ENCODE peak calls at places on chromosomes 11 and 22, in seven cellular contexts. L, H, D, F, J, X and I are unnamed samples.

GRCh38 chr11:102398297-102398696 is 51.3 kb downstream of the BIRC2 start:
- DNase-seq in F (no peak), X (no peak), H (no peak), J (no peak), D (no peak), L (no peak), I (no peak)

GRCh38 chr11:124868322-124869274 is 3.4 kb downstream of the ROBO3 start:
- DNase-seq in D (no peak), X (no peak), J (no peak), H (no peak), F (no peak), L (no peak), I (no peak)

GRCh38 chr11:85438328-85438727 is 188.8 kb downstream of the DLG2 start:
- DNase-seq in F (no peak), L (no peak), J (no peak), X (no peak), D (no peak), H (no peak), I (no peak)

GRCh38 chr11:131592734-131593133 is 222.3 kb downstream of the NTM start:
- DNase-seq in F (no peak), X (no peak), H (no peak), D (no peak), L (no peak), J (no peak), I (no peak)

GRCh38 chr11:68890490-68891231 is 13.0 kb downstream of the MRPL21 start:
- DNase-seq in D (peak), L (peak), H (peak), F (peak), J (peak), X (peak), I (peak)

GRCh38 chr22:27170491-27170890 is 513.1 kb downstream of the MIAT start:
- DNase-seq in J (peak), D (peak), F (no peak), X (peak), L (no peak), H (peak), I (peak)

GRCh38 chr11:120172054-120172881 is 34.4 kb upstream of the TRIM29 start:
- DNase-seq in D (peak), J (peak), X (peak), L (peak), F (peak), H (peak), I (peak)

GRCh38 chr11:125588505-125588904 is 4.1 kb upstream of the STT3A start:
- DNase-seq in L (no peak), D (no peak), F (no peak), J (no peak), X (peak), H (no peak), I (no peak)

GRCh38 chr22:16774911-16775529 is 50.2 kb downstream of the XKR3 start:
- DNase-seq in L (no peak), F (no peak), D (no peak), X (no peak), J (no peak), H (no peak), I (no peak)

GRCh38 chr11:30312243-30312642 is 10.7 kb upstream of the ARL14EP start:
- DNase-seq in L (no peak), D (no peak), X (no peak), J (no peak), F (no peak), H (no peak), I (no peak)

GRCh38 chr11:68439355-68440065 is 21.0 kb upstream of the PPP6R3 start:
- DNase-seq in D (no peak), L (no peak), J (no peak), H (peak), F (no peak), X (no peak), I (no peak)

GRCh38 chr11:693887-694562 is 997 bp downstream of the DEAF1 start:
- DNase-seq in X (no peak), J (peak), D (no peak), L (no peak), H (no peak), F (peak), I (peak)

GRCh38 chr11:68340784-68341556 is 28.6 kb downstream of the LRP5 start:
- DNase-seq in X (no peak), H (no peak), D (no peak), J (no peak), L (no peak), F (no peak), I (no peak)

GRCh38 chr22:39396797-39397195 is 2.8 kb upstream of the TAB1 start:
- DNase-seq in L (no peak), J (no peak), D (no peak), H (no peak), X (no peak), F (no peak), I (no peak)

GRCh38 chr22:23893446-23893956 is 682 bp upstream of the MIF start:
- DNase-seq in L (no peak), X (no peak), D (no peak), F (no peak), J (no peak), H (no peak), I (no peak)

GRCh38 chr22:44139773-44140172 is 41.0 kb upstream of the PARVG start:
- DNase-seq in X (no peak), F (no peak), J (peak), D (no peak), H (no peak), L (peak), I (no peak)

GRCh38 chr11:119470316-119471266 is 47.6 kb upstream of the THY1 start:
- DNase-seq in F (no peak), L (no peak), D (no peak), J (no peak), X (peak), H (no peak), I (no peak)

GRCh38 chr11:724063-724732 is 18.2 kb downstream of the EPS8L2 start:
- DNase-seq in J (no peak), L (no peak), D (no peak), X (no peak), H (no peak), F (peak), I (no peak)

GRCh38 chr11:105297463-105297862 is 157.9 kb upstream of the CARD18 start:
- DNase-seq in X (peak), J (no peak), L (no peak), F (no peak), D (no peak), H (no peak), I (no peak)

GRCh38 chr11:121650520-121651266 is 197.9 kb upstream of the SORL1-AS1 start:
- DNase-seq in H (no peak), F (no peak), X (no peak), L (no peak), D (no peak), J (no peak), I (no peak)

GRCh38 chr11:85238907-85239306 is 388.2 kb downstream of the DLG2 start:
- DNase-seq in D (no peak), L (no peak), F (no peak), J (no peak), X (no peak), H (no peak), I (no peak)

GRCh38 chr11:65095974-65096806 is at the start of gene VPS51:
- DNase-seq in F (peak), H (peak), J (peak), L (peak), X (peak), D (peak), I (peak)

GRCh38 chr22:38824587-38824986 is 19.2 kb downstream of the NPTXR start:
- DNase-seq in F (peak), J (peak), X (peak), L (peak), H (peak), D (peak), I (no peak)

GRCh38 chr22:50522806-50523438 is 2.5 kb downstream of the SCO2 start:
- DNase-seq in X (no peak), F (peak), L (no peak), H (no peak), D (no peak), J (no peak), I (no peak)

GRCh38 chr11:131916633-131917032 is 546.2 kb downstream of the NTM start:
- DNase-seq in F (no peak), L (no peak), H (no peak), J (no peak), D (no peak), X (peak), I (no peak)

GRCh38 chr11:123065634-123066033 is 3.7 kb upstream of the HSPA8 start:
- DNase-seq in L (no peak), D (no peak), X (peak), J (no peak), H (no peak), F (no peak), I (no peak)

GRCh38 chr11:121741954-121742361 is 289.2 kb upstream of the SORL1-AS1 start:
- DNase-seq in H (peak), D (peak), L (no peak), J (peak), F (peak), X (peak), I (peak)

GRCh38 chr11:124172599-124172998 is 10.5 kb upstream of the OR10D3 start:
- DNase-seq in X (no peak), F (no peak), L (no peak), D (no peak), H (no peak), J (no peak), I (no peak)

GRCh38 chr22:50688448-50688847 is 15.8 kb downstream of the SHANK3 start:
- DNase-seq in J (no peak), F (no peak), X (no peak), H (no peak), D (no peak), L (peak), I (no peak)

GRCh38 chr22:31343235-31344191 is 2.6 kb downstream of the PATZ1 start:
- DNase-seq in X (peak), J (peak), F (peak), H (no peak), L (peak), D (peak), I (peak)

GRCh38 chr11:119737678-119738439 is 8.9 kb upstream of the NECTIN1 start:
- DNase-seq in H (no peak), F (no peak), D (no peak), L (no peak), J (no peak), X (no peak), I (no peak)

GRCh38 chr11:78244080-78244479 is 55.4 kb downstream of the USP35 start:
- DNase-seq in D (no peak), F (no peak), J (no peak), L (no peak), X (no peak), H (no peak), I (no peak)

DNA sequence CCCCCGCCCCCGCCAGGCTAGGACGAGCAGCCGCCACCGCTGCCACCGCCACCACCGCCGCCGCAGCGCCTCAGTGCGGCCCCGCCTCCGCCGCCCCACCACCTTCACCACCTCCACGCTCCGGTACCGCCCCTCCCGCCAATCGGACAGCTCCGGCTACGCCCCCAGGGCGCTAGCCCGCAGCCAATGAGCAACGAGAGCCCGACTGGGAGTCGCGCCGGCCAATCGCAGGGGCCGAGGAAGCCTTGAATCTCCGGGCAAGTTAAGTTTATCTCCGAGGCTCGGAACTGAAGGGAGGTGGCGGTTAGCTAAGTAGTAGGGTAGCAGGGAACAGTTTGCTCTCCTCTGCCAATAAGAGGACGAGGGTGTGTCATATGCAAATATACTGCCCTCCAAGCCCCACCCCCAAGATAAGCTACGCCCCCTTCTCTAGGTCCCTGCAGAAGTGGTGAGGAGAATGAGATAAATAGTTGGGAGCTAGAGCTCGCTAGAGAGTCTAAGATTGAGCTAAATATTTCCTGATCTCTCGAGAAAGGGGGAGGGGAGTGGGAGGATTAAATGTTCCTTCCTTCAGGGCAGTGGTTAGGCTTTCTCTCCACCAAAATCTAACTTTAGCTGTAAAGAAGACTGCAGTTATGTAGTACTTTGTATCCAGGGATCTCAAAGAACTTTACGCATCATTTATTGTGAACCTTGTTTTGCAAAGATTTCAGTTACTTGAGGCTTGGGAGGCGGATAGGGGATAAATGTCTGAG is at the start of gene SESN3:
- DNase-seq in H (peak), F (peak), X (peak), D (peak), L (peak), J (peak), I (peak)
- TF ChIP-seq POLR2A in H (peak), F (no peak), X (no peak), D (peak), L (peak), J (peak), I (peak)

DNA sequence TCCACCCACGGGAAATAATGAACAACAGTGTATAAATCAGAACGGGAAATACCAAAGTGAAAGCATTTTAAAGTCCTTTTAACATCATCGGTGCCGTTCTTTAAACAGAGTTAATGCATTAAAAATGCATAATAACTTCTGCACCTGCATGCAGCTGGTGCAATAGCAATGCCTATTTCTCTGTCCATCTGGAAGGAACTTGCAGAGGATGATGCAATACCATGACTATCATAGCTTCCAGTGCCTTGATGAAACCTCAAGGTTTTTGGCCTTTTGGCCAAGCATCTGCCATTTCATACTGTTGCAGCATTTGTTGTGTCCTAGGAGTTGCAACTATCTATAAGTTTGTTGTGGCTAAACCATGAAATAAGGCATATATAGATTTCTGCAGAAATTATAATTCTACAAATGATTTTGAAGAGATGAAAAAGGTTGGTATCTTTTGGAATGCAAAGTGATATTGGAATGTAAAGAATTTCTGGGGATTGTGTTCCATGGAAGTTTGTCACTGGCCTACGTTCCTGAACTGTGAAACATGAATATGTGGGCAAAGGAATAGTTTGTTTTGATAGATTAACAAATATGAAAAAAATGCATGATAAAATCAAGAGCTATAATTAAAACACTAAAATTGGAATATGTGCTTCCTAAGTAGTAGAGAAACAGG is 9.8 kb upstream of the EIF3F start:
- DNase-seq in J (no peak), F (no peak), X (peak), L (no peak), H (no peak), D (no peak), I (no peak)
- H3K27ac ChIP-seq in J (no peak), F (no peak), X (peak), L (no peak), H (no peak), D (no peak), I (no peak)

GRCh38 chr11:73359341-73359740 is 16.9 kb upstream of the RELT start:
- DNase-seq in L (no peak), D (no peak), H (no peak), J (peak), F (peak), X (peak), I (peak)

GRCh38 chr11:73359930-73360742 is 16.1 kb upstream of the RELT start:
- DNase-seq in D (no peak), F (no peak), L (no peak), X (peak), H (peak), J (peak), I (no peak)

GRCh38 chr11:73363147-73363546 is 13.1 kb upstream of the RELT start:
- DNase-seq in L (no peak), H (no peak), X (no peak), F (no peak), J (no peak), D (no peak), I (no peak)

GRCh38 chr11:73360743-73361369 is 15.3 kb upstream of the RELT start:
- DNase-seq in F (no peak), L (no peak), J (no peak), X (no peak), D (no peak), H (no peak), I (no peak)

DNA sequence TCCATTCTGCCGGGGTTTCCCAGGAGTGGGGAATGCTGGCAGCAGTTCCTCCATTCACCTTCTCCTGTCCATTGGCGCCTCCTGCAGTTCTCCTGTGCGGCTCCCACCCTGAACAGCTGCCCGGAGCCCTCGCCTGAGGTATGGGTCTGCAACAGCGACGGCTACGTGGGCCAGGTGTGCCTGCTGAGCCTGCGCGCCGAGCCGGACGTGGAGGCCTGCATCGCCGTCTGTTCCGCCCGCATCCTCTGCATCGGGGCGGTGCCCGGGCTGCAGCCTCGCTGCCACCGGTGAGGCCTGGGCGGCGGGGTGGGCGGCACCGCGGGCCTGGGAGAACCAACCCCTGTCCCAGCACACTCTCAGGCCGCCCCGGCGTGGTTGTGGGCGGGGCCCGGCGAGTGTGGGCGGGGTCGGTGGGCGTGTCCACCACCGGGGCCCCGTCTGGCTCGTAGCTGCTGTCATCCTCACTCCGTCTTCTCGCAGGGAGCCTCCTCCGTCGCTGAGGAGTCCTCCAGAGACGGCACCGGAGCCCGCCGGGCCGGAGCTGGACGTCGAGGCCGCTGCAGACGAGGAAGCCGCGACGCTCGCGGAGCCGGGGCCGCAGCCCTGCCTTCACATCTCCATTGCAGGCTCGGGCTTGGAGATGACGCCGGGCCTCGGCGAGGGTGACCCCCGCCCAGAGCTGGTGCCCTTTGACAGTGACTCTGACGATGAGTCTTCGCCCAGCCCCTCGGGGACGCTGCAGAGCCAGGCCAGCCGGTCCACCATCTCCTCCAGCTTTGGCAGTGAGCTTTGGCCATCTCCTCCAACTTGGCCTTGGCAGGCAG is 14.0 kb upstream of the RELT start:
- DNase-seq in D (no peak), X (no peak), J (no peak), H (no peak), F (no peak), L (no peak), I (no peak)
- TF ChIP-seq CTCF in D (no peak), X (no peak), J (no peak), H (no peak), F (no peak), L (no peak), I (no peak)

DNA sequence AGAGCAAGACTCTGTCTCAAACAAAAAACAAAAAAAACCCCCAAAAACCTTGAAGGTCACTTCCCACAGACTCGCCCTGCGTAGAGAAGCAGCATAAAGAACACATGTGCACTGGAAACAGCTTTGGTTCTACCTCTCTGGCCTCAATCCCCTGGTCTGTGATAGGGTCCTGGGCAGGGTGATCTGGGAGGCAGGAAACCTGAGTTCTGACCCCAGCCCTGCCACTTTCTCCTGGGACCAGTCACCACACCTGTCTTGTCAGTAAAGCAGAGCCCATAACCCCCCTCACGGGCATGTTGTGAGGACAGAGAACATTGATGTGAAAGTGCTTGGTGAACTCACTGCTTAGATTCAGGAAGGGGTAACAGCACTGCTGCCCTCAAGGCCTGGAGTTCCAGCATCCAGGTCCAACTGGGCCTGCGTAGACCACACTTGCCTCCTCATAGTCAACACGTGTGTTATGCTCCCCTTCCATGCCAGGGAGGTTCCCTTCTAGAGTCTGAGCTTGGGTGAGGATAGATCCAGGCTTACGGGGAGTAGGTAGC is 11.4 kb downstream of the UCP2 start:
- DNase-seq in F (no peak), J (no peak), H (no peak), L (no peak), D (no peak), X (no peak), I (no peak)
- TF ChIP-seq POLR2A in F (no peak), J (peak), H (no peak), L (no peak), D (no peak), X (no peak), I (no peak)

DNA sequence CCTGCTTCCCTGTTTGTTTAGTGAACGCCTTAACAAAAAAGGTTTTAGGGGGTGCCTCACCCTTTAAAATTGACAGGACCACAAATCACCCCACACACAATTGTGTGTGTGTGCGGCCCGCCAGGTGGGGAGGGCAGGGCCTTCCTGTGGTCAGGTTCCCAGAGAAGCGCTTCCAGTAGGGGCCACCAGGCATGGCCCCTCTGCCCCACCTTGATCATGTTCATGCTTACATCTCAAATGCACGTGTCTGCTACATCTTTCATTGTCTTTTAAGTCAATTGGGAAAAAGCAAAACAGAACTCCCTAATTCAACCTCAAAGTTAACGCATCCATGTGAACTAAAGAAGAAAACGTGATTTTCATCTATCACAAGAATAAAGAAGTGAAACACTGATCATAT is 1335.3 kb downstream of the TBC1D22A start:
- DNase-seq in X (no peak), D (no peak), L (no peak), H (no peak), F (no peak), J (no peak), I (no peak)
- H3K27ac ChIP-seq in X (no peak), D (no peak), L (no peak), H (no peak), F (no peak), J (no peak), I (no peak)

GRCh38 chr11:84157639-84158038 is 871.5 kb upstream of the CCDC90B start:
- DNase-seq in X (no peak), D (no peak), F (no peak), J (no peak), L (no peak), H (no peak), I (no peak)
- TF ChIP-seq CTCF in X (no peak), D (no peak), F (no peak), J (no peak), L (no peak), H (no peak), I (no peak)